ENCODE peak calls at places on chromosomes 5 and 9, in four cellular contexts. T is CD8-positive, alpha-beta T cell; V is mesendoderm; W is tibial nerve. X is an unnamed sample. For H3K4me1, H3K27me3 and H3K36me3, the result is how much of the 10 kb centered on the place peaks cover.

GRCh38 chr5:67268233-67269011 is 71.8 kb upstream of the CD180 start:
- DNase-seq in T (no peak), W (peak), V (no peak), X (peak)

GRCh38 chr5:14351845-14352712 is 208.9 kb downstream of the TRIO start:
- DNase-seq in V (peak), W (peak), T (peak), X (peak)

GRCh38 chr5:37833990-37834389 is 5.9 kb downstream of the GDNF start:
- DNase-seq in V (no peak), W (no peak), T (no peak), X (no peak)

GRCh38 chr9:80885894-80886293 is 803.5 kb downstream of the TLE1 start:
- DNase-seq in V (peak), W (no peak), T (no peak), X (no peak)

GRCh38 chr5:150158170-150158949 is 2.7 kb upstream of the PDGFRB start:
- DNase-seq in W (no peak), T (no peak), V (no peak), X (peak)

GRCh38 chr5:72722792-72723402 is 93.6 kb upstream of the TNPO1 start:
- DNase-seq in W (no peak), V (no peak), T (no peak), X (no peak)

GRCh38 chr9:14018061-14018460 is 295.9 kb downstream of the NFIB start:
- DNase-seq in W (no peak), T (no peak), V (no peak), X (no peak)

GRCh38 chr5:946720-947625 is 54.3 kb downstream of the TRIP13 start:
- DNase-seq in T (no peak), W (no peak), V (no peak), X (no peak)

GRCh38 chr9:126295936-126296600 is 30.6 kb upstream of the MVB12B start:
- DNase-seq in T (no peak), V (no peak), W (no peak), X (no peak)

GRCh38 chr9:1726993-1727759 is 288.0 kb upstream of the SMARCA2 start:
- DNase-seq in V (peak), T (no peak), W (no peak), X (no peak)

GRCh38 chr5:179763215-179763945 is 30.4 kb upstream of the LTC4S start:
- DNase-seq in W (peak), T (peak), V (peak), X (peak)

GRCh38 chr9:18982246-18982589 is 50.8 kb downstream of the SAXO1 start:
- DNase-seq in W (no peak), T (no peak), V (no peak), X (no peak)

GRCh38 chr9:94802795-94803194 is 76.3 kb downstream of the AOPEP start:
- DNase-seq in V (no peak), W (no peak), T (no peak), X (no peak)

DNA sequence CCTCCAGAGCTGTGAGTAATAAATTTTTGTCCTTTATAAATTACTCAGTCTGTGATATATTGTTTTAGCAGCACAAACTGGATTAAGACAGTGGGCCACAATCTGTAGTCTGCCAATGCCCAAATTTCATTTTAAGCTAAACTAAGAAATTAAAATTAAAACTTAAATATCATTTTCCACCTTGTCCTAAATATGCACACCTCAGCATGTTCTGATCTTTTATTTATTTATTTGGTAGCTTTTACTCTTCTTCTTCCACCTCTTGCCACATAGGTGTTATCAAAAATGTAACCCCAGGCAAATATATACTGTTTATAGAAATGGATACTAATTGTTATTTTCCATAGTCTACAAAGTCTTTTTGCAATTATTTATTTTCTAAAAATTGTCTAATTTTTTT is 1102.2 kb upstream of the COX7C start:
- DNase-seq in W (no peak), T (no peak), V (no peak), X (no peak)
- H3K4me1 ChIP-seq in W (under half), T (under half), V (under half), X (under half)

DNA sequence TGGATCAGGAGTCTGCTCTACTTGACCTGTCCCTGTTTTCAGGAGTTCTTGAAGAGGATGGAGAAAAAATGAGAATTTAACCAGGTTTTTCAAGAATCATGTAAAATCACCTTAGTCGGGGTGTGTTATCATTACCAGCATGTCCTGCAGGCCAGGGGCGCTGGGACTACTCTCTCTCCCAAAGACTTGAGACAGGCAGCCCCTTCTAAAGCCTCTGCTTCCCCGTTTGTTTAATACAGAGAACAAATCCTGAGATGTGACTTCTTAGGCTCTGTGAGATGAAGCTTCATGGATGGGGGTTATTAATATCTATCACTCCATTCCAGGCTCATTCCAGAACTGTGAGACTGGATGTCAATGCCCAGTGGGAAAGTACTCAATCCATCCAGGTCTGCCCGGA is 3.0 kb downstream of the PAX5 start:
- DNase-seq in T (no peak), W (no peak), V (no peak), X (no peak)
- H3K27me3 ChIP-seq in T (half or more), W (under half), V (half or more), X (half or more)

GRCh38 chr9:132390966-132391365 is 15.7 kb downstream of the TTF1 start:
- DNase-seq in T (no peak), V (no peak), W (no peak), X (no peak)
- H3K36me3 ChIP-seq in T (half or more), V (under half), W (under half), X (half or more)

GRCh38 chr5:78537406-78537805 is 111.2 kb downstream of the LHFPL2 start:
- DNase-seq in V (no peak), T (no peak), W (no peak), X (no peak)
- H3K4me1 ChIP-seq in V (under half), T (under half), W (half or more), X (under half)

X was measured in adipocyte.